ENCODE peak calls at places on chromosomes 4 and X, in ten cellular contexts. S, H, C, I, K, W, D, O, V and X are unnamed samples.

GRCh38 chrX:23383411-23383810 is 48.8 kb downstream of the PTCHD1 start:
- DNase-seq in H (no peak), V (no peak), S (no peak), C (no peak), I (no peak), D (no peak), K (no peak), O (no peak), W (no peak), X (no peak)

GRCh38 chr4:123856689-123857545 is 460.3 kb downstream of the SPRY1 start:
- DNase-seq in S (no peak), O (peak; percentile 51), K (peak; percentile 60), D (peak; percentile 23), W (no peak), I (peak; percentile 24), V (peak; percentile 36), H (peak; percentile 75), C (no peak), X (no peak)

GRCh38 chr4:26931961-26932360 is 71.3 kb downstream of the STIM2 start:
- DNase-seq in O (no peak), K (no peak), I (no peak), C (no peak), D (no peak), V (no peak), H (no peak), W (no peak), S (no peak), X (no peak)

GRCh38 chrX:21373637-21374162 is 518 bp upstream of the CNKSR2 start:
- DNase-seq in S (peak; percentile 32), W (no peak), I (peak; percentile 37), V (no peak), O (peak; percentile 49), D (no peak), C (no peak), K (no peak), H (no peak), X (no peak)

GRCh38 chr4:5780831-5781480 is 70.0 kb downstream of the EVC start:
- DNase-seq in D (no peak), S (no peak), K (no peak), H (no peak), I (no peak), V (no peak), W (no peak), O (no peak), C (no peak), X (no peak)

GRCh38 chr4:153724606-153725005 is 35.2 kb downstream of the RNF175 start:
- DNase-seq in S (no peak), K (no peak), V (no peak), D (no peak), I (no peak), H (no peak), W (no peak), O (no peak), C (no peak), X (no peak)

GRCh38 chr4:116952530-116953108 is 132.8 kb downstream of the TRAM1L1 start:
- DNase-seq in O (no peak), H (no peak), I (no peak), K (no peak), V (no peak), C (no peak), D (no peak), S (no peak), W (no peak), X (no peak)

GRCh38 chrX:1491851-1492349 is 39.2 kb upstream of the ASMTL start:
- DNase-seq in K (no peak), W (no peak), I (no peak), O (no peak), C (peak; percentile 66), D (peak; percentile 35), S (peak; percentile 74), V (no peak), H (peak; percentile 14), X (no peak)

GRCh38 chrX:101385795-101386541 is at the start of gene BTK:
- DNase-seq in O (no peak), I (no peak), K (no peak), W (no peak), H (no peak), D (no peak), S (no peak), V (no peak), C (no peak), X (no peak)

GRCh38 chr4:66028668-66029067 is 358.4 kb upstream of the EPHA5 start:
- DNase-seq in S (no peak), H (no peak), V (no peak), I (no peak), C (no peak), K (no peak), W (no peak), O (no peak), D (no peak), X (no peak)

GRCh38 chrX:100731441-100732281 is at the start of gene SYTL4:
- DNase-seq in C (peak; percentile 7), K (peak; percentile 63), W (peak; percentile 20), H (peak; percentile 28), O (peak; percentile 28), S (no peak), V (peak; percentile 37), D (no peak), I (peak; percentile 29), X (peak; percentile 19)

GRCh38 chr4:128917781-128918180 is 108.3 kb downstream of the JADE1 start:
- DNase-seq in O (no peak), C (no peak), W (no peak), I (no peak), S (no peak), K (no peak), H (no peak), D (no peak), V (no peak), X (no peak)
- H3K27ac ChIP-seq in O (no peak overlapping the region), C (no peak overlapping the region), W (no peak overlapping the region), I (no peak overlapping the region), S (no peak overlapping the region), K (no peak overlapping the region), H (no peak overlapping the region), D (no peak overlapping the region), V (no peak overlapping the region), X (no peak overlapping the region)

GRCh38 chrX:13086076-13086475 is 41.7 kb upstream of the FAM9C start:
- DNase-seq in C (no peak), S (no peak), O (no peak), V (no peak), H (no peak), D (no peak), I (no peak), K (no peak), W (no peak), X (no peak)

GRCh38 chrX:13088155-13088485 is 43.7 kb upstream of the FAM9C start:
- DNase-seq in I (no peak), K (no peak), W (no peak), D (no peak), S (peak; percentile 31), C (no peak), O (no peak), V (no peak), H (no peak), X (no peak)

GRCh38 chrX:13084611-13085010 is 40.2 kb upstream of the FAM9C start:
- DNase-seq in D (no peak), V (no peak), S (no peak), C (no peak), K (no peak), H (no peak), O (no peak), I (no peak), W (no peak), X (no peak)

GRCh38 chrX:13087322-13088154 is 43.1 kb upstream of the FAM9C start:
- DNase-seq in H (no peak), D (no peak), I (no peak), S (peak; percentile 89), K (no peak), V (no peak), O (no peak), C (no peak), W (no peak), X (peak; percentile 74)

GRCh38 chrX:13085533-13085932 is 41.1 kb upstream of the FAM9C start:
- DNase-seq in V (no peak), C (no peak), S (peak; percentile 65), D (no peak), H (no peak), I (no peak), W (no peak), K (no peak), O (no peak), X (no peak)
- H3K4me1 ChIP-seq in V (peaks cover 10% of the 10 kb centered on the region), C (no peaks in the 10 kb centered on the region), S (peaks cover 98% of the 10 kb centered on the region), D (no peaks in the 10 kb centered on the region), H (no peaks in the 10 kb centered on the region), I (peaks cover 3% of the 10 kb centered on the region), W (peaks cover 8% of the 10 kb centered on the region), K (no peaks in the 10 kb centered on the region), O (no peaks in the 10 kb centered on the region), X (peaks cover 13% of the 10 kb centered on the region)

GRCh38 chrX:40100537-40101429 is 3.0 kb upstream of the BCOR start:
- DNase-seq in D (no peak), V (no peak), O (no peak), C (no peak), W (no peak), S (no peak), H (no peak), K (peak; percentile 60), I (no peak), X (no peak)

GRCh38 chrX:40101430-40101802 is 3.7 kb upstream of the BCOR start:
- DNase-seq in S (no peak), C (no peak), D (no peak), K (no peak), W (no peak), O (no peak), H (no peak), I (no peak), V (no peak), X (no peak)

GRCh38 chrX:40098264-40099045 is 697 bp upstream of the BCOR start:
- DNase-seq in H (peak; percentile 89), K (peak; percentile 45), S (peak; percentile 77), C (no peak), V (no peak), O (peak; percentile 47), D (no peak), W (peak; percentile 58), I (no peak), X (peak; percentile 59)

GRCh38 chrX:40099046-40099968 is 1.5 kb upstream of the BCOR start:
- DNase-seq in W (peak; percentile 53), I (peak; percentile 59), K (peak; percentile 43), D (no peak), O (peak; percentile 57), C (no peak), S (peak; percentile 61), H (peak; percentile 71), V (no peak), X (peak; percentile 61)

DNA sequence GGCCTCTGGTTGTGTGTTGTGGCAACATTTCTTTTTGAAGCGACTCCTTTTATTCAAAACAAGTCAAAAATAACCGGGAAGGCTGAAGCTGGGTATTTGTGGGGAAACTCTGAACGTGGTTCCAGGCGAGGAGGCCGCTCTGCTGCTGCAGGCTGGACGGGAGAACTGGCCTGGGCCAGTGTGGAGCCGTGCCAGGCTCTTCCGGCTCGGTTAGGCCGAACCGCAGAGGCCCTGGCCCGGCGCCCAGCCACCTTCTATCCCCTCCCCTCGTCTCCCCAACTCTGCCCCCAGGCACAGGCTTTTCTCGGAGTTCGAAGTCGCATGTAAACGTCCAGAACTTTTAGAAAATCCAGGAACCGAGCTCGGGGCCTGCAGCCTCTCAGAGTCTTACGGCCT is 2.4 kb upstream of the BCOR start:
- DNase-seq in S (no peak), O (peak; percentile 48), H (no peak), V (peak; percentile 60), I (peak; percentile 37), C (no peak), K (peak; percentile 31), W (no peak), D (no peak), X (peak; percentile 35)
- H3K4me3 ChIP-seq in S (no peak overlapping the region), O (no peak overlapping the region), H (no peak overlapping the region), V (no peak overlapping the region), I (no peak overlapping the region), C (peak overlapping the region; percentile 46), K (no peak overlapping the region), W (no peak overlapping the region), D (peak overlapping the region; percentile 60), X (no peak overlapping the region)

GRCh38 chr4:11496313-11496956 is 67.7 kb upstream of the HS3ST1 start:
- DNase-seq in I (no peak), D (no peak), W (no peak), C (no peak), V (no peak), H (no peak), K (no peak), S (no peak), O (no peak), X (no peak)
- H3K27ac ChIP-seq in I (no peak overlapping the region), D (no peak overlapping the region), W (no peak overlapping the region), C (peak overlapping the region; percentile 72), V (no peak overlapping the region), H (no peak overlapping the region), K (no peak overlapping the region), S (no peak overlapping the region), O (no peak overlapping the region), X (no peak overlapping the region)